ENCODE peak calls at places on chromosomes 5 and 9, in six cellular contexts. One of them, this sample, is unnamed.

GRCh38 chr5:35136386-35136785 is 88.6 kb upstream of the AGXT2 start:
- DNase-seq in A549: no peak
- DNase-seq in endothelial cell of umbilical vein: no peak
- DNase-seq in GM12878: no peak
- DNase-seq in K562: no peak
- DNase-seq in NB4: peak; percentile 90
- DNase-seq in this sample: no peak

GRCh38 chr5:616342-617039 is 4.4 kb downstream of the CEP72 start:
- DNase-seq in GM12878: no peak
- DNase-seq in endothelial cell of umbilical vein: no peak
- DNase-seq in K562: peak; percentile 40
- DNase-seq in A549: no peak
- DNase-seq in NB4: peak; percentile 39
- DNase-seq in this sample: no peak

GRCh38 chr9:114114364-114114763 is 15.3 kb upstream of the KIF12 start:
- DNase-seq in NB4: no peak
- DNase-seq in K562: no peak
- DNase-seq in endothelial cell of umbilical vein: no peak
- DNase-seq in GM12878: no peak
- DNase-seq in A549: no peak
- DNase-seq in this sample: no peak

GRCh38 chr9:101465330-101465915 is 29.8 kb upstream of the ALDOB start:
- DNase-seq in GM12878: no peak
- DNase-seq in A549: peak; percentile 36
- DNase-seq in NB4: peak; percentile 66
- DNase-seq in K562: peak; percentile 15
- DNase-seq in endothelial cell of umbilical vein: peak; percentile 23
- DNase-seq in this sample: peak; percentile 69

GRCh38 chr5:40679998-40680681 is 425 bp downstream of the PTGER4 start:
- DNase-seq in K562: no peak
- DNase-seq in A549: no peak
- DNase-seq in GM12878: no peak
- DNase-seq in endothelial cell of umbilical vein: no peak
- DNase-seq in NB4: peak; percentile 48
- DNase-seq in this sample: no peak

GRCh38 chr9:116877072-116877471 is 190.0 kb downstream of the TRIM32 start:
- DNase-seq in NB4: no peak
- DNase-seq in A549: no peak
- DNase-seq in GM12878: no peak
- DNase-seq in endothelial cell of umbilical vein: no peak
- DNase-seq in K562: no peak
- DNase-seq in this sample: no peak

GRCh38 chr5:130992095-130992494 is 173.0 kb downstream of the HINT1 start:
- DNase-seq in K562: no peak
- DNase-seq in GM12878: no peak
- DNase-seq in endothelial cell of umbilical vein: no peak
- DNase-seq in A549: no peak
- DNase-seq in NB4: no peak
- DNase-seq in this sample: no peak

GRCh38 chr5:31630931-31631330 is 8.0 kb upstream of the PDZD2 start:
- DNase-seq in A549: no peak
- DNase-seq in K562: no peak
- DNase-seq in NB4: no peak
- DNase-seq in endothelial cell of umbilical vein: no peak
- DNase-seq in GM12878: no peak
- DNase-seq in this sample: no peak

GRCh38 chr9:124820606-124821246 is 32.5 kb upstream of the WDR38 start:
- DNase-seq in GM12878: no peak
- DNase-seq in K562: no peak
- DNase-seq in A549: no peak
- DNase-seq in NB4: no peak
- DNase-seq in endothelial cell of umbilical vein: no peak
- DNase-seq in this sample: no peak

GRCh38 chr5:145056805-145057204 is 778.3 kb downstream of the PRELID2 start:
- DNase-seq in endothelial cell of umbilical vein: peak; percentile 37
- DNase-seq in NB4: no peak
- DNase-seq in A549: no peak
- DNase-seq in K562: no peak
- DNase-seq in GM12878: peak; percentile 27
- DNase-seq in this sample: no peak

GRCh38 chr9:12350775-12351174 is 342.4 kb upstream of the TYRP1 start:
- DNase-seq in GM12878: no peak
- DNase-seq in endothelial cell of umbilical vein: no peak
- DNase-seq in NB4: no peak
- DNase-seq in A549: no peak
- DNase-seq in K562: no peak
- DNase-seq in this sample: no peak
- TF ChIP-seq POLR2A in GM12878: no peak
- TF ChIP-seq POLR2A in endothelial cell of umbilical vein: no peak
- TF ChIP-seq POLR2A in NB4: no peak
- TF ChIP-seq POLR2A in A549: no peak
- TF ChIP-seq POLR2A in K562: no peak
- TF ChIP-seq POLR2A in this sample: no peak

DNA sequence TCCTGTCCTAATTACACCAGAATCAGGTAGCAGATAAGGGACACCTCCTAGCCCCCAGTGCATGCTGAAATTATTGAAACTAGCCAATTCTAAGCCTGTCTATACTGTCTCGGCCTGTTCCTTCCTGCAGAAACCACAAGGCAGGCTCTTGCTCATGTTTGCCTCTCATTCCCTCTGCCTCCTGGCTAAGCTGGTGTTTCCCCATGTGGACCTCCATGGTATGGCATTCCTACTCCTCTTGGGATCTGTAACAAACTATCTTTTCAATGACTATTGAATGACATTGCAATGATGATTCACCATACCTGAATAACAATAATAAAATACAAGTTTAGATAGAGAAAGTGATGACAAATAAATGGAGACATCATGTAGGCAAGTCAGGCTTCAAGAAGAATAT is 35.6 kb upstream of the ADAMTS16 start:
- DNase-seq in NB4: no peak
- DNase-seq in A549: no peak
- DNase-seq in K562: no peak
- DNase-seq in endothelial cell of umbilical vein: no peak
- DNase-seq in GM12878: no peak
- DNase-seq in this sample: no peak
- TF ChIP-seq MYC in NB4: no peak
- TF ChIP-seq MYC in A549: no peak
- TF ChIP-seq MYC in K562: no peak
- TF ChIP-seq MYC in endothelial cell of umbilical vein: no peak
- TF ChIP-seq MYC in GM12878: no peak
- TF ChIP-seq MYC in this sample: no peak

GRCh38 chr9:14529047-14529446 is 164.2 kb downstream of the ZDHHC21 start:
- DNase-seq in endothelial cell of umbilical vein: no peak
- DNase-seq in GM12878: no peak
- DNase-seq in A549: no peak
- DNase-seq in K562: no peak
- DNase-seq in NB4: no peak
- DNase-seq in this sample: no peak

GRCh38 chr9:14531424-14532269 is 161.6 kb downstream of the ZDHHC21 start:
- DNase-seq in A549: no peak
- DNase-seq in GM12878: no peak
- DNase-seq in endothelial cell of umbilical vein: no peak
- DNase-seq in NB4: no peak
- DNase-seq in K562: no peak
- DNase-seq in this sample: no peak

GRCh38 chr9:14532716-14533115 is 160.5 kb downstream of the ZDHHC21 start:
- DNase-seq in NB4: no peak
- DNase-seq in K562: no peak
- DNase-seq in endothelial cell of umbilical vein: no peak
- DNase-seq in GM12878: no peak
- DNase-seq in A549: peak; percentile 13
- DNase-seq in this sample: peak; percentile 54

GRCh38 chr9:14529629-14530028 is 163.6 kb downstream of the ZDHHC21 start:
- DNase-seq in NB4: no peak
- DNase-seq in K562: no peak
- DNase-seq in endothelial cell of umbilical vein: no peak
- DNase-seq in GM12878: no peak
- DNase-seq in A549: no peak
- DNase-seq in this sample: no peak

GRCh38 chr9:14530301-14530700 is 162.9 kb downstream of the ZDHHC21 start:
- DNase-seq in NB4: no peak
- DNase-seq in endothelial cell of umbilical vein: no peak
- DNase-seq in K562: no peak
- DNase-seq in A549: no peak
- DNase-seq in GM12878: no peak
- DNase-seq in this sample: no peak
- TF ChIP-seq POLR2A in NB4: no peak
- TF ChIP-seq POLR2A in endothelial cell of umbilical vein: no peak
- TF ChIP-seq POLR2A in K562: no peak
- TF ChIP-seq POLR2A in A549: no peak
- TF ChIP-seq POLR2A in GM12878: no peak
- TF ChIP-seq POLR2A in this sample: no peak

GRCh38 chr5:150347003-150347402 is 10.5 kb upstream of the TCOF1 start:
- DNase-seq in K562: no peak
- DNase-seq in endothelial cell of umbilical vein: no peak
- DNase-seq in NB4: peak; percentile 91
- DNase-seq in A549: no peak
- DNase-seq in GM12878: no peak
- DNase-seq in this sample: no peak

GRCh38 chr5:150352531-150353394 is 4.7 kb upstream of the TCOF1 start:
- DNase-seq in endothelial cell of umbilical vein: no peak
- DNase-seq in A549: no peak
- DNase-seq in K562: no peak
- DNase-seq in GM12878: no peak
- DNase-seq in NB4: no peak
- DNase-seq in this sample: no peak

GRCh38 chr5:150350524-150351344 is 6.8 kb upstream of the TCOF1 start:
- DNase-seq in endothelial cell of umbilical vein: peak; percentile 49
- DNase-seq in K562: peak; percentile 81
- DNase-seq in A549: peak; percentile 84
- DNase-seq in GM12878: peak; percentile 13
- DNase-seq in NB4: peak; percentile 74
- DNase-seq in this sample: peak; percentile 91

GRCh38 chr5:150346592-150346991 is 10.9 kb upstream of the TCOF1 start:
- DNase-seq in endothelial cell of umbilical vein: no peak
- DNase-seq in A549: no peak
- DNase-seq in K562: no peak
- DNase-seq in NB4: no peak
- DNase-seq in GM12878: no peak
- DNase-seq in this sample: no peak

GRCh38 chr5:150349681-150350275 is 7.7 kb upstream of the TCOF1 start:
- DNase-seq in K562: no peak
- DNase-seq in endothelial cell of umbilical vein: no peak
- DNase-seq in NB4: no peak
- DNase-seq in A549: no peak
- DNase-seq in GM12878: no peak
- DNase-seq in this sample: no peak
- TF ChIP-seq MYC in K562: no peak
- TF ChIP-seq MYC in endothelial cell of umbilical vein: no peak
- TF ChIP-seq MYC in NB4: no peak
- TF ChIP-seq MYC in A549: no peak
- TF ChIP-seq MYC in GM12878: no peak
- TF ChIP-seq MYC in this sample: no peak

GRCh38 chr9:105079457-105079856 is 151.5 kb upstream of the ABCA1 start:
- DNase-seq in endothelial cell of umbilical vein: no peak
- DNase-seq in GM12878: no peak
- DNase-seq in NB4: no peak
- DNase-seq in K562: no peak
- DNase-seq in A549: no peak
- DNase-seq in this sample: no peak

GRCh38 chr9:105073147-105073546 is 145.2 kb upstream of the ABCA1 start:
- DNase-seq in NB4: no peak
- DNase-seq in A549: no peak
- DNase-seq in GM12878: no peak
- DNase-seq in K562: no peak
- DNase-seq in endothelial cell of umbilical vein: no peak
- DNase-seq in this sample: no peak

GRCh38 chr9:105072476-105072875 is 144.5 kb upstream of the ABCA1 start:
- DNase-seq in endothelial cell of umbilical vein: no peak
- DNase-seq in GM12878: no peak
- DNase-seq in K562: no peak
- DNase-seq in A549: no peak
- DNase-seq in NB4: no peak
- DNase-seq in this sample: no peak

GRCh38 chr9:105074501-105074900 is 146.5 kb upstream of the ABCA1 start:
- DNase-seq in endothelial cell of umbilical vein: no peak
- DNase-seq in NB4: no peak
- DNase-seq in K562: no peak
- DNase-seq in GM12878: no peak
- DNase-seq in A549: no peak
- DNase-seq in this sample: no peak

GRCh38 chr9:105076729-105077128 is 148.8 kb upstream of the ABCA1 start:
- DNase-seq in K562: no peak
- DNase-seq in A549: no peak
- DNase-seq in NB4: no peak
- DNase-seq in endothelial cell of umbilical vein: no peak
- DNase-seq in GM12878: no peak
- DNase-seq in this sample: no peak
- TF ChIP-seq POLR2A in K562: no peak
- TF ChIP-seq POLR2A in A549: no peak
- TF ChIP-seq POLR2A in NB4: no peak
- TF ChIP-seq POLR2A in endothelial cell of umbilical vein: no peak
- TF ChIP-seq POLR2A in GM12878: no peak
- TF ChIP-seq POLR2A in this sample: no peak